ENCODE peak calls at places on chromosomes 11 and 22, in seven cellular contexts. B is upper lobe of right lung; W is cardiac fibroblast; P is posterior cingulate gyrus; V is activated CD4-positive, alpha-beta T cell treated with anti-CD3 and anti-CD28 coated beads, Interleukin-2, amount 50 U/mL, for 24 hours; I is lung microvascular endothelial cell; X is A673. E is an unnamed sample.

GRCh38 chr22:39176067-39176621 is 23.7 kb upstream of the CBX7 start:
- DNase-seq in V (no peak), B (peak), I (peak), W (peak), X (no peak), P (no peak), E (peak)

GRCh38 chr22:37933711-37934376 is 19.6 kb downstream of the C22orf23 start:
- DNase-seq in I (peak), V (peak), X (peak), B (peak), P (peak), W (peak), E (peak)

GRCh38 chr22:27913162-27913741 is 5.8 kb downstream of the PITPNB start:
- DNase-seq in X (no peak), I (no peak), W (no peak), B (no peak), P (no peak), V (no peak), E (no peak)

GRCh38 chr11:106961518-106961917 is 56.8 kb downstream of the GUCY1A2 start:
- DNase-seq in P (no peak), V (no peak), X (peak), B (no peak), W (peak), I (peak), E (no peak)

GRCh38 chr11:78567209-78567608 is 7.5 kb downstream of the NARS2 start:
- DNase-seq in I (peak), P (no peak), B (no peak), V (no peak), W (peak), X (no peak), E (peak)

GRCh38 chr11:131987703-131988102 is 617.3 kb downstream of the NTM start:
- DNase-seq in B (no peak), P (no peak), V (no peak), I (no peak), W (no peak), X (no peak), E (no peak)

GRCh38 chr22:42389137-42389536 is 43.1 kb downstream of the NFAM1 start:
- DNase-seq in P (no peak), I (no peak), V (no peak), X (no peak), W (no peak), B (no peak), E (no peak)

GRCh38 chr11:32610926-32611325 is 27.3 kb downstream of the EIF3M start:
- DNase-seq in W (no peak), V (no peak), P (no peak), B (no peak), X (no peak), I (no peak), E (no peak)

GRCh38 chr11:43784866-43785265 is 95.8 kb upstream of the ALKBH3 start:
- DNase-seq in P (no peak), V (no peak), I (no peak), B (no peak), X (no peak), W (peak), E (no peak)

GRCh38 chr11:85661972-85662664 is 2.8 kb downstream of the CREBZF start:
- DNase-seq in I (peak), P (no peak), B (no peak), V (no peak), X (no peak), W (peak), E (no peak)

GRCh38 chr11:105719073-105719846 is 109.4 kb downstream of the GRIA4 start:
- DNase-seq in P (no peak), X (peak), V (no peak), W (peak), I (peak), B (no peak), E (peak)

GRCh38 chr11:2573240-2574042 is 126.4 kb downstream of the KCNQ1OT1 start:
- DNase-seq in I (no peak), B (peak), P (no peak), V (no peak), X (no peak), W (no peak), E (no peak)

GRCh38 chr11:60916669-60917206 is 2.8 kb downstream of the TMEM109 start:
- DNase-seq in V (no peak), B (no peak), I (no peak), P (no peak), X (no peak), W (no peak), E (no peak)

GRCh38 chr11:27421819-27422494 is 50.6 kb downstream of the LGR4 start:
- DNase-seq in V (no peak), I (no peak), P (no peak), W (no peak), B (no peak), X (no peak), E (no peak)

GRCh38 chr22:37635157-37635556 is 4.3 kb upstream of the SH3BP1 start:
- DNase-seq in B (no peak), P (no peak), I (no peak), W (no peak), X (no peak), V (no peak), E (no peak)

GRCh38 chr11:115255006-115255762 is 249.0 kb downstream of the CADM1 start:
- DNase-seq in B (no peak), P (no peak), W (no peak), V (no peak), I (no peak), X (no peak), E (no peak)

GRCh38 chr11:25737071-25737675 is 594.8 kb upstream of the ANO3 start:
- DNase-seq in I (no peak), X (no peak), B (no peak), W (no peak), V (no peak), P (no peak), E (no peak)

GRCh38 chr11:59197990-59198389 is 14.7 kb downstream of the MPEG1 start:
- DNase-seq in I (peak), P (peak), B (peak), W (peak), X (peak), V (no peak), E (no peak)